ENCODE peak calls at places on chromosomes 13 and 19, in eight cellular contexts. I is HepG2; N is aorta; W is cardiac muscle cell; A is upper lobe of right lung; M is left ventricle myocardium inferior; V is CD8-positive, alpha-beta memory T cell; L is ovary. H is an unnamed sample.

GRCh38 chr13:94339116-94339687 is 140.3 kb downstream of the DCT start:
- DNase-seq in I (no peak), N (no peak), W (no peak), A (no peak), M (no peak), V (no peak), L (no peak), H (no peak)

GRCh38 chr19:46599716-46600392 is 1.3 kb upstream of the CALM3 start:
- DNase-seq in I (no peak), N (no peak), W (no peak), A (peak; percentile 51), M (no peak), V (no peak), L (no peak), H (peak; percentile 43)

GRCh38 chr13:29594310-29594709 is 1.2 kb downstream of the SLC7A1 start:
- DNase-seq in I (peak; percentile 81), N (no peak), W (peak; percentile 40), A (no peak), M (no peak), V (no peak), L (peak; percentile 37), H (peak; percentile 68)

GRCh38 chr13:107441279-107441678 is 774.1 kb downstream of the LIG4 start:
- DNase-seq in I (no peak), N (no peak), W (no peak), A (no peak), M (no peak), V (no peak), L (no peak), H (no peak)

GRCh38 chr19:47661161-47661560 is 52.1 kb upstream of the EHD2 start:
- DNase-seq in I (no peak), N (peak; percentile 65), W (no peak), A (no peak), M (no peak), V (no peak), L (no peak), H (peak; percentile 82)

GRCh38 chr13:111492341-111492945 is 172.0 kb downstream of the TEX29 start:
- DNase-seq in I (no peak), N (no peak), W (no peak), A (peak; percentile 23), M (no peak), V (no peak), L (no peak), H (no peak)

GRCh38 chr19:719636-720377 is 11.1 kb downstream of the PALM start:
- DNase-seq in I (no peak), N (no peak), W (no peak), A (no peak), M (no peak), V (no peak), L (peak; percentile 79), H (no peak)

GRCh38 chr19:33971073-33971472 is 174.4 kb downstream of the KCTD15 start:
- DNase-seq in I (no peak), N (no peak), W (no peak), A (no peak), M (no peak), V (no peak), L (no peak), H (no peak)

GRCh38 chr13:98507060-98507797 is 69.7 kb downstream of the STK24 start:
- DNase-seq in I (peak; percentile 48), N (peak; percentile 70), W (peak; percentile 86), A (peak; percentile 73), M (peak; percentile 72), V (no peak), L (peak; percentile 72), H (peak; percentile 87)

GRCh38 chr13:27079421-27079958 is 92.1 kb downstream of the USP12 start:
- DNase-seq in I (no peak), N (no peak), W (peak; percentile 10), A (no peak), M (no peak), V (no peak), L (no peak), H (no peak)

GRCh38 chr13:35720690-35721554 is 244.4 kb upstream of the MAB21L1 start:
- DNase-seq in I (peak; percentile 31), N (no peak), W (peak; percentile 80), A (no peak), M (no peak), V (peak; percentile 5), L (peak; percentile 70), H (no peak)

GRCh38 chr19:44356383-44357111 is at the start of gene ZNF112:
- DNase-seq in I (peak; percentile 94), N (peak; percentile 90), W (peak; percentile 93), A (peak; percentile 92), M (peak; percentile 83), V (no peak), L (peak; percentile 84), H (peak; percentile 82)

GRCh38 chr13:112968910-112969691 is at the start of gene MCF2L:
- DNase-seq in I (peak; percentile 56), N (no peak), W (peak; percentile 56), A (peak; percentile 81), M (peak; percentile 46), V (peak; percentile 83), L (peak; percentile 73), H (no peak)

GRCh38 chr19:49347835-49348234 is 12.6 kb downstream of the CD37 start:
- DNase-seq in I (peak; percentile 44), N (no peak), W (peak; percentile 55), A (no peak), M (no peak), V (no peak), L (no peak), H (no peak)

GRCh38 chr13:112622375-112622774 is 34.4 kb upstream of the TUBGCP3 start:
- DNase-seq in I (no peak), N (no peak), W (no peak), A (no peak), M (no peak), V (no peak), L (no peak), H (no peak)

GRCh38 chr19:18418034-18418724 is 1.0 kb upstream of the SSBP4 start:
- DNase-seq in I (no peak), N (peak; percentile 85), W (no peak), A (peak; percentile 83), M (no peak), V (no peak), L (peak; percentile 76), H (no peak)

GRCh38 chr13:20664304-20664703 is 39.2 kb upstream of the IL17D start:
- DNase-seq in I (no peak), N (no peak), W (no peak), A (no peak), M (no peak), V (no peak), L (no peak), H (no peak)

DNA sequence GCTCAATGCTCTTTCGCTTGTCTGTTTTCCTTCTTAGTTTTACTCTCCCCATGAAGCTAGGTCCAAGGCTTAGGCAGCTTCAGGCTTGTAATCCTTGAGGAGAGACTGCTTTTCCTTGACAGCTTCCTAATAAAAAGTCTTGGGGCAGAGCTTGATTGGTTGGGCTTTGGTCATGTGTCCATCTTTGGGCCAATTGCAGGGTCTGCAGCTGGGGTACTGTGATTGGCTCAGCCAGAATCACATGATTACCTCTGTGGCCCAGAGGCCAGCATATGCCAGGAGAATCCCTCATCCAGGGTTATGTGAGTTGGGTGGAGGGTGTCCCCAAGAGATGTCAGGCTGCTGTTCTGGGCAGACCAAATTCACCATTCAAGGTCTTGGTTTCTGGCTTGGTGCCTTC is 8.1 kb downstream of the KLK1 start:
- DNase-seq in I (no peak), N (no peak), W (no peak), A (no peak), M (no peak), V (no peak), L (no peak), H (no peak)
- H3K27me3 ChIP-seq in I (peaks cover 4% of the 10 kb centered on the region), N (no peaks in the 10 kb centered on the region), W (peaks cover 45% of the 10 kb centered on the region), A (peaks cover 40% of the 10 kb centered on the region), M (peaks cover 91% of the 10 kb centered on the region), V (peaks cover 32% of the 10 kb centered on the region), L (no peaks in the 10 kb centered on the region), H (peaks cover 24% of the 10 kb centered on the region)

DNA sequence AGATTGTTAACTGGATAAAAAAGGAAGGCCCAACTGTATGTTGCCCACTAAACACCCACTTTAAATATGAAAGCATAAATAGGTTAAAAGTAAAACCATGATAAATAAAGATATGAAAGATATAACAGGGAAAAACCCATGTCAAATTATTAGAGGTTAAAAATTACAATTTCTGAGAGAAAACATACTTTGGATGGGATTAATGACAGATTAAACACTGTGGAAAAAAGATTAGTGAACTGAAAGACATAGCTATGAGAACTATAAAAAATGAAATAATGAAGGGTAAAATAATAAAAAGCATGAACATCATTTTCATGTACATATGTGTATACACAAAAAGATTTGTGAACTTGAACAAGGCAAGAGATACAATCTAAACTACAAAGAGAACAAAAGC is 2.2 kb upstream of the ZNF577 start:
- DNase-seq in I (no peak), N (no peak), W (no peak), A (no peak), M (no peak), V (no peak), L (no peak), H (no peak)
- H3K4me3 ChIP-seq in I (no peak overlapping the region), N (no peak overlapping the region), W (no peak overlapping the region), A (no peak overlapping the region), M (no peak overlapping the region), V (no peak overlapping the region), L (no peak overlapping the region), H (no peak overlapping the region)

GRCh38 chr13:79904581-79904980 is 423.6 kb downstream of the NDFIP2 start:
- DNase-seq in I (no peak), N (no peak), W (no peak), A (no peak), M (no peak), V (no peak), L (no peak), H (no peak)

GRCh38 chr13:79901336-79901735 is 420.4 kb downstream of the NDFIP2 start:
- DNase-seq in I (no peak), N (no peak), W (no peak), A (no peak), M (no peak), V (no peak), L (no peak), H (no peak)

GRCh38 chr13:79898202-79898826 is 417.4 kb downstream of the NDFIP2 start:
- DNase-seq in I (no peak), N (no peak), W (no peak), A (no peak), M (no peak), V (no peak), L (no peak), H (no peak)

GRCh38 chr13:79898996-79899395 is 418.0 kb downstream of the NDFIP2 start:
- DNase-seq in I (no peak), N (no peak), W (no peak), A (no peak), M (no peak), V (no peak), L (no peak), H (no peak)

GRCh38 chr13:79900356-79900755 is 419.4 kb downstream of the NDFIP2 start:
- DNase-seq in I (no peak), N (no peak), W (no peak), A (no peak), M (no peak), V (no peak), L (no peak), H (no peak)
- H3K4me1 ChIP-seq in I (no peaks in the 10 kb centered on the region), N (no peaks in the 10 kb centered on the region), W (no peaks in the 10 kb centered on the region), A (no peaks in the 10 kb centered on the region), M (peaks cover 3% of the 10 kb centered on the region), V (no peaks in the 10 kb centered on the region), L (no peaks in the 10 kb centered on the region), H (no peaks in the 10 kb centered on the region)

DNA sequence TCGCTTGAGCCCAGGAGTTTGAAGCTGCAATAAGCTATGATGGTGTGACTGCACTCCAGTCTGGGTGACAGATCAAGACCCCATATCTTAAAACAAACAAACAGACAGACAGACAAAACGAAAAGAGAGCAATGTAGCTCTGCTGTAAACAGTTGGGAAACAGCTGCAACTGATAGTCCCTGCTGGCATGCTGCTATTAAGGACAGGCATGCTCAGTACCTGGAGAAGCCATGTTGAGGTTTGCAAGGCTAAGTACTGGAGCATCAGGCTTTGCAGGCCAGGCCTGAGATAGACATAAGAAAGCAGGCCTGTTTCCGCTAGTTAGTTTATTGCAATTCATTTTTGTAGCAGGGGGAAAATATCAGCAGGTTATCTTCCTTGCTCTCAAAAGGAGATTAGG is 16.2 kb upstream of the OBI1 start:
- DNase-seq in I (no peak), N (no peak), W (no peak), A (no peak), M (no peak), V (no peak), L (no peak), H (no peak)
- H3K27me3 ChIP-seq in I (no peaks in the 10 kb centered on the region), N (no peaks in the 10 kb centered on the region), W (no peaks in the 10 kb centered on the region), A (no peaks in the 10 kb centered on the region), M (no peaks in the 10 kb centered on the region), V (peaks cover 3% of the 10 kb centered on the region), L (no peaks in the 10 kb centered on the region), H (no peaks in the 10 kb centered on the region)